ENCODE peak calls at places on chromosome 16, in ten cellular contexts. U is uterus; Y is lower lobe of right lung; Q is stimulated activated naive CD8-positive, alpha-beta T cell treated with anti-CD3 and anti-CD28 coated beads, Interleukin-15, Interleukin-2, amounts not matched to agents 100 U/mL and 50 U/mL, for 24 hours; I is NCI-H1417; R is AG09309; B is RWPE1; L is anterior cingulate cortex; A is activated CD4-positive, alpha-beta memory T cell treated with anti-CD3 and anti-CD28 coated beads, Interleukin-2, amount 10 ng/mL, durations not matched to agents 7 days and 5 days; X is hypothalamus. V is an unnamed sample.

GRCh38 chr16:14486520-14487303 is 143.3 kb downstream of the PARN start:
- DNase-seq in U (peak), Y (peak), Q (no peak), I (peak), R (peak), B (peak), L (peak), A (no peak), X (peak), V (peak)

GRCh38 chr16:75385507-75386152 is 47.7 kb downstream of the CFDP1 start:
- DNase-seq in U (peak), Y (no peak), Q (no peak), I (peak), R (peak), B (peak), L (no peak), A (no peak), X (no peak), V (peak)

GRCh38 chr16:14669776-14670175 is 24.3 kb downstream of the PLA2G10 start:
- DNase-seq in U (peak), Y (peak), Q (no peak), I (peak), R (no peak), B (peak), L (no peak), A (no peak), X (no peak), V (peak)

GRCh38 chr16:81415757-81416156 is 28.9 kb upstream of the CMIP start:
- DNase-seq in U (no peak), Y (no peak), Q (no peak), I (peak), R (no peak), B (no peak), L (no peak), A (no peak), X (no peak), V (no peak)

GRCh38 chr16:59684911-59685310 is 950.8 kb upstream of the GOT2 start:
- DNase-seq in U (no peak), Y (no peak), Q (no peak), I (no peak), R (no peak), B (peak), L (no peak), A (no peak), X (no peak), V (no peak)

GRCh38 chr16:6249863-6250262 is 1082.8 kb upstream of the RBFOX1 start:
- DNase-seq in U (no peak), Y (no peak), Q (no peak), I (no peak), R (no peak), B (no peak), L (no peak), A (no peak), X (no peak), V (no peak)

GRCh38 chr16:11084484-11085024 is 140.2 kb downstream of the CLEC16A start:
- DNase-seq in U (peak), Y (no peak), Q (no peak), I (no peak), R (peak), B (no peak), L (no peak), A (no peak), X (no peak), V (peak)

GRCh38 chr16:46972971-46973456 is 460 bp downstream of the DNAJA2 start:
- DNase-seq in U (no peak), Y (peak), Q (peak), I (peak), R (no peak), B (no peak), L (no peak), A (peak), X (peak), V (no peak)

GRCh38 chr16:72961115-72961832 is 86.7 kb downstream of the ZFHX3 start:
- DNase-seq in U (no peak), Y (no peak), Q (no peak), I (peak), R (no peak), B (peak), L (no peak), A (no peak), X (no peak), V (peak)

GRCh38 chr16:85256190-85256739 is 144.0 kb upstream of the CIBAR2 start:
- DNase-seq in U (no peak), Y (no peak), Q (no peak), I (peak), R (no peak), B (no peak), L (no peak), A (no peak), X (no peak), V (no peak)

GRCh38 chr16:88358033-88358481 is 24.7 kb upstream of the ZNF469 start:
- DNase-seq in U (no peak), Y (peak), Q (no peak), I (no peak), R (no peak), B (no peak), L (no peak), A (no peak), X (no peak), V (no peak)

GRCh38 chr16:81327483-81328196 is 12.9 kb downstream of the GAN start:
- DNase-seq in U (no peak), Y (no peak), Q (no peak), I (no peak), R (no peak), B (peak), L (no peak), A (no peak), X (no peak), V (peak)

GRCh38 chr16:31471875-31472558 is at the start of gene TGFB1I1:
- DNase-seq in U (peak), Y (no peak), Q (no peak), I (peak), R (no peak), B (peak), L (no peak), A (no peak), X (no peak), V (peak)

GRCh38 chr16:11572301-11572995 is 14.3 kb downstream of the LITAF start:
- DNase-seq in U (no peak), Y (no peak), Q (peak), I (no peak), R (no peak), B (no peak), L (no peak), A (peak), X (no peak), V (no peak)

GRCh38 chr16:85638248-85638647 is 25.1 kb downstream of the GSE1 start:
- DNase-seq in U (no peak), Y (no peak), Q (no peak), I (no peak), R (no peak), B (no peak), L (no peak), A (no peak), X (no peak), V (no peak)

GRCh38 chr16:27772093-27772820 is 222.3 kb downstream of the KATNIP start:
- DNase-seq in U (no peak), Y (peak), Q (no peak), I (no peak), R (no peak), B (no peak), L (no peak), A (no peak), X (no peak), V (no peak)

GRCh38 chr16:5072334-5073278 is 963 bp downstream of the ALG1 start:
- DNase-seq in U (no peak), Y (no peak), Q (no peak), I (no peak), R (no peak), B (no peak), L (no peak), A (no peak), X (no peak), V (no peak)

GRCh38 chr16:22813223-22813945 is 578 bp upstream of the HS3ST2 start:
- DNase-seq in U (no peak), Y (peak), Q (peak), I (no peak), R (no peak), B (peak), L (no peak), A (no peak), X (peak), V (peak)

GRCh38 chr16:69479806-69480205 is 55.4 kb downstream of the CYB5B start:
- DNase-seq in U (no peak), Y (no peak), Q (no peak), I (no peak), R (no peak), B (no peak), L (no peak), A (no peak), X (no peak), V (peak)

GRCh38 chr16:74071996-74072559 is 224.5 kb upstream of the PSMD7 start:
- DNase-seq in U (no peak), Y (no peak), Q (no peak), I (no peak), R (no peak), B (no peak), L (no peak), A (no peak), X (no peak), V (no peak)

GRCh38 chr16:70610273-70611223 is 35.8 kb upstream of the IL34 start:
- DNase-seq in U (no peak), Y (no peak), Q (no peak), I (no peak), R (no peak), B (no peak), L (no peak), A (no peak), X (no peak), V (no peak)

GRCh38 chr16:51402239-51402638 is 251.2 kb upstream of the SALL1 start:
- DNase-seq in U (no peak), Y (no peak), Q (no peak), I (no peak), R (no peak), B (no peak), L (no peak), A (no peak), X (no peak), V (no peak)

GRCh38 chr16:8342276-8342675 is 248.0 kb downstream of the TMEM114 start:
- DNase-seq in U (no peak), Y (no peak), Q (no peak), I (no peak), R (no peak), B (no peak), L (no peak), A (no peak), X (no peak), V (no peak)

GRCh38 chr16:12119562-12119961 is 143.0 kb downstream of the SNX29 start:
- DNase-seq in U (no peak), Y (no peak), Q (no peak), I (no peak), R (no peak), B (peak), L (no peak), A (no peak), X (no peak), V (peak)

GRCh38 chr16:69334696-69335095 is 4.3 kb upstream of the PDF start:
- DNase-seq in U (no peak), Y (no peak), Q (no peak), I (no peak), R (no peak), B (no peak), L (no peak), A (no peak), X (no peak), V (no peak)